ENCODE peak calls at places on chromosomes 2 and 18, in eight cellular contexts. K, L, O, X, A, S, N and I are unnamed samples.

GRCh38 chr2:222935688-222936298 is 75.0 kb downstream of the ACSL3 start:
- DNase-seq in K (no peak), L (no peak), O (no peak), X (no peak), A (no peak), S (no peak), N (no peak), I (no peak)

GRCh38 chr2:61727746-61728145 is 126.1 kb downstream of the FAM161A start:
- DNase-seq in K (no peak), L (no peak), O (no peak), X (no peak), A (no peak), S (no peak), N (no peak), I (no peak)

GRCh38 chr2:149166958-149167810 is 128.7 kb downstream of the LYPD6B start:
- DNase-seq in K (no peak), L (no peak), O (peak; percentile 52), X (peak; percentile 3), A (no peak), S (no peak), N (peak; percentile 9), I (no peak)

GRCh38 chr2:199458017-199458805 is 472 bp upstream of the SATB2 start:
- DNase-seq in K (no peak), L (peak; percentile 44), O (no peak), X (no peak), A (no peak), S (no peak), N (no peak), I (peak; percentile 44)

GRCh38 chr2:44254023-44254422 is 21.3 kb upstream of the SLC3A1 start:
- DNase-seq in K (no peak), L (no peak), O (no peak), X (no peak), A (no peak), S (no peak), N (no peak), I (no peak)

GRCh38 chr2:42046819-42047487 is 868 bp upstream of the PKDCC start:
- DNase-seq in K (no peak), L (peak; percentile 59), O (no peak), X (no peak), A (no peak), S (no peak), N (no peak), I (peak; percentile 30)

GRCh38 chr2:17069564-17069963 is 403.9 kb upstream of the CYRIA start:
- DNase-seq in K (no peak), L (no peak), O (no peak), X (no peak), A (no peak), S (no peak), N (no peak), I (no peak)

GRCh38 chr2:185919155-185919554 is 180.6 kb downstream of the FSIP2 start:
- DNase-seq in K (no peak), L (no peak), O (no peak), X (no peak), A (no peak), S (no peak), N (no peak), I (no peak)

GRCh38 chr2:28340312-28341202 is 52.1 kb upstream of the FOSL2 start:
- DNase-seq in K (no peak), L (no peak), O (no peak), X (no peak), A (peak; percentile 62), S (no peak), N (no peak), I (no peak)

GRCh38 chr18:79484661-79485621 is 89.2 kb downstream of the NFATC1 start:
- DNase-seq in K (no peak), L (peak; percentile 40), O (peak; percentile 12), X (no peak), A (peak; percentile 77), S (peak; percentile 92), N (no peak), I (peak; percentile 95)

GRCh38 chr18:23355206-23355605 is 97.9 kb upstream of the RIOK3 start:
- DNase-seq in K (no peak), L (no peak), O (no peak), X (no peak), A (peak; percentile 74), S (no peak), N (no peak), I (no peak)

GRCh38 chr2:81093031-81093430 is 788.5 kb upstream of the LRRTM1 start:
- DNase-seq in K (no peak), L (no peak), O (no peak), X (no peak), A (no peak), S (no peak), N (no peak), I (no peak)